ENCODE peak calls at places on chromosomes 4 and X, in seven cellular contexts. S is esophagus squamous epithelium, W is A549, Y is ovary, T is IMR-90, Q is body of pancreas, D is gastrocnemius medialis. E is an unnamed sample.

GRCh38 chr4:142683503-142683902 is 162.6 kb downstream of the INPP4B start:
- DNase-seq in S (no peak), W (no peak), Y (no peak), T (no peak), Q (no peak), D (no peak), E (no peak)

GRCh38 chrX:68686684-68687045 is 39.2 kb downstream of the STARD8 start:
- DNase-seq in S (no peak), W (peak; percentile 17), Y (no peak), T (no peak), Q (no peak), D (no peak), E (peak; percentile 49)

GRCh38 chrX:34810364-34810763 is 132.2 kb upstream of the FAM47B start:
- DNase-seq in S (no peak), W (no peak), Y (no peak), T (peak; percentile 60), Q (no peak), D (no peak), E (no peak)

GRCh38 chr4:36573441-36573840 is 292.0 kb downstream of the DTHD1 start:
- DNase-seq in S (no peak), W (no peak), Y (no peak), T (no peak), Q (no peak), D (no peak), E (no peak)

GRCh38 chrX:132146456-132146855 is 18.6 kb upstream of the FRMD7 start:
- DNase-seq in S (no peak), W (no peak), Y (no peak), T (no peak), Q (no peak), D (no peak), E (no peak)

GRCh38 chr4:4867745-4868505 is 8.5 kb downstream of the MSX1 start:
- DNase-seq in S (no peak), W (no peak), Y (no peak), T (no peak), Q (no peak), D (no peak), E (no peak)

GRCh38 chrX:13293700-13294099 is 26.2 kb downstream of the ATXN3L start:
- DNase-seq in S (no peak), W (no peak), Y (no peak), T (no peak), Q (no peak), D (no peak), E (no peak)

GRCh38 chrX:107728342-107729099 is 47.1 kb downstream of the TSC22D3 start:
- DNase-seq in S (no peak), W (no peak), Y (no peak), T (no peak), Q (no peak), D (peak; percentile 75), E (peak; percentile 28)

GRCh38 chrX:21581479-21581878 is 76.7 kb downstream of the KLHL34 start:
- DNase-seq in S (no peak), W (no peak), Y (no peak), T (no peak), Q (no peak), D (no peak), E (no peak)

GRCh38 chr4:156251373-156252065 is 297.9 kb upstream of the CTSO start:
- DNase-seq in S (no peak), W (no peak), Y (no peak), T (no peak), Q (no peak), D (no peak), E (no peak)

GRCh38 chr4:127782025-127782274 is 172 bp upstream of the HSPA4L start:
- DNase-seq in S (no peak), W (peak; percentile 64), Y (peak; percentile 88), T (peak; percentile 81), Q (peak; percentile 89), D (no peak), E (peak; percentile 83)

GRCh38 chr4:98873059-98873458 is 55.9 kb downstream of the EIF4E start:
- DNase-seq in S (no peak), W (no peak), Y (no peak), T (peak; percentile 35), Q (no peak), D (no peak), E (no peak)

GRCh38 chr4:24568425-24568824 is 15.9 kb downstream of the DHX15 start:
- DNase-seq in S (no peak), W (no peak), Y (no peak), T (no peak), Q (no peak), D (no peak), E (no peak)

GRCh38 chrX:10992110-10992509 is 119.0 kb upstream of the HCCS start:
- DNase-seq in S (no peak), W (no peak), Y (no peak), T (no peak), Q (no peak), D (no peak), E (no peak)

GRCh38 chrX:134692990-134693389 is 34.7 kb upstream of the PLAC1 start:
- DNase-seq in S (no peak), W (no peak), Y (no peak), T (peak; percentile 78), Q (no peak), D (no peak), E (no peak)

GRCh38 chr4:154490261-154490588 is 1.4 kb downstream of the DCHS2 start:
- DNase-seq in S (no peak), W (no peak), Y (no peak), T (no peak), Q (no peak), D (no peak), E (no peak)

GRCh38 chrX:154083134-154083517 is 14.4 kb downstream of the MECP2 start:
- DNase-seq in S (no peak), W (no peak), Y (no peak), T (no peak), Q (no peak), D (no peak), E (no peak)

GRCh38 chrX:154082396-154083133 is 15.0 kb downstream of the MECP2 start:
- DNase-seq in S (no peak), W (no peak), Y (no peak), T (peak; percentile 76), Q (no peak), D (no peak), E (no peak)

DNA sequence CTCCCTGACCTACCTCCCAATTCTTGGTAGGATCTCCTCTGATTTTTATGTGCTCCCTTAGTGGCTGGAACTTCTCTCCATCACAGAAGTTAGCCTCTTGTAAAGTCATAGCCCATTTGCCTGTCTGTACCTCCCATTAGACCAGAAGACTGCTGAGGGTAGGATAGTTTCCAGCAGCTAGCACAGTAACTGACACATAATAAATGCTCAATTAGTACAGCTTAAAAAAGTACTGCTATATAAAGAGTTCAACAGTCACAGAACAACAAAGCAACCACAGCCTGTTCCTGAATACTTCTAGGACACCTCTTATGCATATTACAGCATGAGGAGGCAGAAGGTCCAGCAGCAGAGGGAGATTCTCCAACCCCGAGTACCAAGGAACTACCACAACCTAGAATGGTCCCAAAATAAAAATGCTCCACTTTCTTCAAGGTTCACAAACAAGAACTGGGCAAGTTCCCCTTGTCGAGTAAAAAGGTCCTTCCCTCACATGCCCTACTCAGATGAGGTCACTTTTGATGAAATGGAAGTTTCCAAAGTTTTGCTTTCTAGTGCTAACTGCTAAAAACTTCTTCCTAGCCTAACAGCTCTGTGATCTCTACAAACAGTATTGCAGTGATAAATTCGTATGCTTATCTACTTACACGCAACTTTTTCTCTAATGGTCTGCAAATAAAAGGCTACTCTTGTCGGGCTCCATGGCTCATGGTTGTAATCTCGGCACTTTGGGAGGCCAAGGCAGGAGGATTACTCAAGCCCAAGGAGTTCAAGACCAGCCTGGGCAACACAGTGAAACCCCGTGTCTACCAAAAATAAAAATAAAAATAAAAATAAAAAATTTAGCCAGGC is 12.8 kb downstream of the MECP2 start:
- DNase-seq in S (no peak), W (no peak), Y (no peak), T (no peak), Q (no peak), D (no peak), E (no peak)
- TF ChIP-seq POLR2A in S (no peak), W (no peak), Y (no peak), T (no peak), Q (no peak), D (no peak), E (no peak)

GRCh38 chr4:76305971-76306881 is at the start of gene STBD1:
- DNase-seq in S (no peak), W (peak; percentile 44), Y (peak; percentile 78), T (peak; percentile 49), Q (peak; percentile 84), D (peak; percentile 90), E (peak; percentile 80)
- H3K4me1 ChIP-seq in S (peaks cover 44% of the 10 kb centered on the region), W (peaks cover 28% of the 10 kb centered on the region), Y (peaks cover 8% of the 10 kb centered on the region), T (peaks cover 10% of the 10 kb centered on the region), Q (peaks cover 48% of the 10 kb centered on the region), D (peaks cover 68% of the 10 kb centered on the region), E (no peaks in the 10 kb centered on the region)

DNA sequence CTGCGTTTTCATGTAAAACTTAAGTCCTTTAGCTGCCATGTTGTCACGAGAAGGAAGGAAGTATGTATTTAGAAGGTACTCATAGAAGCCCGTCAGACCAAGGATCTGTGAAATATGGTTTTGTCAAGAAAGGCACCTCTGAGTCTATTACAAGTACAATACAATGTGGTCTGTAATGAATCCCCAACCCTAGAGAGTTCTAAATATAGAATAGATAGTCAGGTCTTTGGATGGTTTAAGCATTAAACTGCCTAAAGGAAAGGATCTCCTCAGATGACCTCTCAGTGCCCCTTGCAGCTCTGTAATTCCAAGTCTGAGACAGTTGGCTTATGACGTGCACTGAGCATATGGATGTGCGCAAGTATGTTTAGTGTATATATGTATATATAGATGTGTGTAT is 61.9 kb downstream of the CCSER1 start:
- DNase-seq in S (no peak), W (no peak), Y (no peak), T (no peak), Q (no peak), D (no peak), E (no peak)
- TF ChIP-seq POLR2A in S (no peak), W (no peak), Y (no peak), T (no peak), Q (no peak), D (no peak), E (no peak)

DNA sequence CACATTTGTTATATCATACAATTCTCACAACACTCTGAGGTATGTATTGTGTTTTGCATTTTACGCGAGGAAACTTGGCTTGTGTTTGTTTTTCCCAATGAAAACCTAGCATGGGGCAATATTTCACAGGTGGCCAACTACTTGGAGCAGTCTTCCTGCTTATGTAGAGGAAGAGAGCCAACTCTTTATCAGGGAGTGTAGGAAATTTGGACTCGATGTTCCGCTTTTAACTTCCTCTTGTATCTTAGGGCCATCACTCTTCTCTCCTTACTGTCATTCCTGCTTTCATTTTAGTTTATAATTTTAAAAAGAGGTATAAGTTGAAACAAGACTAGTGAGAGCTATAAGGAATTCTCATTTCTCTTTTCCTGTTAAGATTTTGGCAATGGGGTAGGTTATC is 107.7 kb upstream of the RPS6KA3 start:
- DNase-seq in S (no peak), W (no peak), Y (no peak), T (no peak), Q (no peak), D (no peak), E (no peak)
- H3K4me1 ChIP-seq in S (peaks cover 5% of the 10 kb centered on the region), W (peaks cover 59% of the 10 kb centered on the region), Y (no peaks in the 10 kb centered on the region), T (no peaks in the 10 kb centered on the region), Q (peaks cover 17% of the 10 kb centered on the region), D (peaks cover 3% of the 10 kb centered on the region), E (peaks cover 4% of the 10 kb centered on the region)